ENCODE peak calls at places on chromosomes 6 and 20, in eight cellular contexts. One of them, this sample, is unnamed.

GRCh38 chr6:41347349-41348050 is 12.1 kb downstream of the NCR2 start:
- DNase-seq in A549: no peak
- DNase-seq in tibial nerve: no peak
- DNase-seq in esophagus squamous epithelium: no peak
- DNase-seq in HCT116: no peak
- DNase-seq in body of pancreas: no peak
- DNase-seq in prostate gland: no peak
- DNase-seq in erythroblast: no peak
- DNase-seq in this sample: no peak

GRCh38 chr6:130778946-130779657 is 48.1 kb upstream of the SMLR1 start:
- DNase-seq in A549: no peak
- DNase-seq in tibial nerve: no peak
- DNase-seq in esophagus squamous epithelium: no peak
- DNase-seq in HCT116: no peak
- DNase-seq in body of pancreas: peak; percentile 5
- DNase-seq in prostate gland: no peak
- DNase-seq in erythroblast: no peak
- DNase-seq in this sample: no peak

GRCh38 chr6:151576658-151577057 is 82.8 kb downstream of the CCDC170 start:
- DNase-seq in A549: no peak
- DNase-seq in tibial nerve: no peak
- DNase-seq in esophagus squamous epithelium: no peak
- DNase-seq in HCT116: no peak
- DNase-seq in body of pancreas: no peak
- DNase-seq in prostate gland: no peak
- DNase-seq in erythroblast: no peak
- DNase-seq in this sample: no peak

GRCh38 chr6:111566873-111567517 is 38.7 kb downstream of the TRAF3IP2 start:
- DNase-seq in A549: no peak
- DNase-seq in tibial nerve: no peak
- DNase-seq in esophagus squamous epithelium: no peak
- DNase-seq in HCT116: no peak
- DNase-seq in body of pancreas: peak; percentile 36
- DNase-seq in prostate gland: no peak
- DNase-seq in erythroblast: peak; percentile 17
- DNase-seq in this sample: no peak

GRCh38 chr6:118896339-118897136 is 2.6 kb downstream of the ASF1A start:
- DNase-seq in A549: peak; percentile 68
- DNase-seq in tibial nerve: no peak
- DNase-seq in esophagus squamous epithelium: no peak
- DNase-seq in HCT116: peak; percentile 69
- DNase-seq in body of pancreas: no peak
- DNase-seq in prostate gland: no peak
- DNase-seq in erythroblast: peak; percentile 87
- DNase-seq in this sample: peak; percentile 6

GRCh38 chr20:22582960-22583772 is 1.2 kb downstream of the FOXA2 start:
- DNase-seq in A549: peak; percentile 44
- DNase-seq in tibial nerve: no peak
- DNase-seq in esophagus squamous epithelium: no peak
- DNase-seq in HCT116: no peak
- DNase-seq in body of pancreas: peak; percentile 51
- DNase-seq in prostate gland: no peak
- DNase-seq in erythroblast: no peak
- DNase-seq in this sample: no peak

GRCh38 chr6:68724054-68724453 is 89.0 kb downstream of the ADGRB3 start:
- DNase-seq in A549: no peak
- DNase-seq in tibial nerve: no peak
- DNase-seq in esophagus squamous epithelium: no peak
- DNase-seq in HCT116: no peak
- DNase-seq in body of pancreas: no peak
- DNase-seq in prostate gland: no peak
- DNase-seq in erythroblast: no peak
- DNase-seq in this sample: no peak

GRCh38 chr6:70307008-70307407 is 4.1 kb upstream of the COL9A1 start:
- DNase-seq in A549: no peak
- DNase-seq in tibial nerve: no peak
- DNase-seq in esophagus squamous epithelium: no peak
- DNase-seq in HCT116: no peak
- DNase-seq in body of pancreas: no peak
- DNase-seq in prostate gland: no peak
- DNase-seq in erythroblast: peak; percentile 5
- DNase-seq in this sample: no peak

GRCh38 chr20:5065489-5066383 is 54.0 kb downstream of the PCNA start:
- DNase-seq in A549: peak; percentile 98
- DNase-seq in tibial nerve: no peak
- DNase-seq in esophagus squamous epithelium: peak; percentile 17
- DNase-seq in HCT116: peak; percentile 88
- DNase-seq in body of pancreas: peak; percentile 74
- DNase-seq in prostate gland: no peak
- DNase-seq in erythroblast: peak; percentile 58
- DNase-seq in this sample: peak; percentile 85

DNA sequence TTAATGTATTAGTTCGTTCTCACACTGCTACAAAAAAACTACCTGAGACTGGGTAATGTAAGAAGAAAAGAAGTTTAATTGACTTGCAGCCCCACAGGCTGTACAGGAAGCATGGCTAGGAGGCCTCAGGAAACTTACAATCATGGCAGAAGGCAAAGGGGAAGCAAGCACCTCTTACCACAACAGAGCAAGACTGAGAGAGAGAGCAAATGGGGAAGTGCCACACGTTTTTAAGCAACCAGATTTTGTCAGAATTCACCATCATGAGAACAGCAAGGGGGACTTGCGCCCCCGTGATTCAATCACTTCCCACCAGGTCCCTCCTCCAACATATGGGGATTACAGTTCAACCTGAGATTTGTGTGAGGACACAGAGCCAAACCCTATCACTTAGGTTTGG is 70.8 kb upstream of the SRSF6 start:
- DNase-seq in A549: no peak
- DNase-seq in tibial nerve: no peak
- DNase-seq in esophagus squamous epithelium: no peak
- DNase-seq in HCT116: no peak
- DNase-seq in body of pancreas: no peak
- DNase-seq in prostate gland: no peak
- DNase-seq in erythroblast: no peak
- DNase-seq in this sample: no peak
- TF ChIP-seq POLR2A in A549: no peak
- TF ChIP-seq POLR2A in tibial nerve: no peak
- TF ChIP-seq POLR2A in esophagus squamous epithelium: no peak
- TF ChIP-seq POLR2A in HCT116: no peak
- TF ChIP-seq POLR2A in body of pancreas: no peak
- TF ChIP-seq POLR2A in prostate gland: no peak
- TF ChIP-seq POLR2A in erythroblast: no peak
- TF ChIP-seq POLR2A in this sample: no peak

GRCh38 chr20:2237059-2237458 is 58.7 kb upstream of the TGM3 start:
- DNase-seq in A549: no peak
- DNase-seq in tibial nerve: peak; percentile 43
- DNase-seq in esophagus squamous epithelium: no peak
- DNase-seq in HCT116: no peak
- DNase-seq in body of pancreas: peak; percentile 35
- DNase-seq in prostate gland: peak; percentile 34
- DNase-seq in erythroblast: no peak
- DNase-seq in this sample: peak; percentile 85

GRCh38 chr20:2238601-2239000 is 57.2 kb upstream of the TGM3 start:
- DNase-seq in A549: no peak
- DNase-seq in tibial nerve: no peak
- DNase-seq in esophagus squamous epithelium: no peak
- DNase-seq in HCT116: no peak
- DNase-seq in body of pancreas: no peak
- DNase-seq in prostate gland: no peak
- DNase-seq in erythroblast: no peak
- DNase-seq in this sample: no peak

GRCh38 chr20:2240835-2241234 is 55.0 kb upstream of the TGM3 start:
- DNase-seq in A549: no peak
- DNase-seq in tibial nerve: no peak
- DNase-seq in esophagus squamous epithelium: no peak
- DNase-seq in HCT116: no peak
- DNase-seq in body of pancreas: no peak
- DNase-seq in prostate gland: no peak
- DNase-seq in erythroblast: no peak
- DNase-seq in this sample: no peak

GRCh38 chr20:2234788-2235187 is 61.0 kb upstream of the TGM3 start:
- DNase-seq in A549: no peak
- DNase-seq in tibial nerve: no peak
- DNase-seq in esophagus squamous epithelium: no peak
- DNase-seq in HCT116: no peak
- DNase-seq in body of pancreas: no peak
- DNase-seq in prostate gland: no peak
- DNase-seq in erythroblast: no peak
- DNase-seq in this sample: no peak

DNA sequence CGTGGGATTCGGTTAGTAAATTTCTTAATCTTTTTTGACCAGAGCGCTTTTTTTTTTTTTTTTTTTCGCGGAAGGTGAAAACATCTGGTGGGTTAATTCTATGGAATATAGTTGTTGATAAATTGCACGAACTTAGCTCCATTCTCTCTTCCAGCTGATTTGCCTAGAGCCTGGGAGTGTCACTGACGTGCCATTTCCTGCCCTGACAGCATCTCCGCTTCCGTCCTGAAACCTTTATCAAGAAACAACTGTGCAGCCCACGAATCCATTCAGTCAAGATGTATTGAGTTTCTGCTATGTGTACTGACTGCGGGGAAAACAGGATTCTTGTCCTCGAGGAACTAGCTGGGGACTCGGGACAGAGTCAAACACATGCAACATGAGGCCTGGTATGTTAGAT is 59.5 kb upstream of the TGM3 start:
- DNase-seq in A549: no peak
- DNase-seq in tibial nerve: no peak
- DNase-seq in esophagus squamous epithelium: no peak
- DNase-seq in HCT116: no peak
- DNase-seq in body of pancreas: no peak
- DNase-seq in prostate gland: no peak
- DNase-seq in erythroblast: peak; percentile 18
- DNase-seq in this sample: no peak
- TF ChIP-seq POLR2A in A549: no peak
- TF ChIP-seq POLR2A in tibial nerve: no peak
- TF ChIP-seq POLR2A in esophagus squamous epithelium: no peak
- TF ChIP-seq POLR2A in HCT116: no peak
- TF ChIP-seq POLR2A in body of pancreas: no peak
- TF ChIP-seq POLR2A in prostate gland: no peak
- TF ChIP-seq POLR2A in erythroblast: no peak
- TF ChIP-seq POLR2A in this sample: no peak

GRCh38 chr20:45412653-45413052 is 3.3 kb upstream of the PIGT start:
- DNase-seq in A549: no peak
- DNase-seq in tibial nerve: no peak
- DNase-seq in esophagus squamous epithelium: no peak
- DNase-seq in HCT116: no peak
- DNase-seq in body of pancreas: no peak
- DNase-seq in prostate gland: no peak
- DNase-seq in erythroblast: no peak
- DNase-seq in this sample: no peak

GRCh38 chr20:45419188-45420091 is 3.5 kb downstream of the PIGT start:
- DNase-seq in A549: peak; percentile 90
- DNase-seq in tibial nerve: no peak
- DNase-seq in esophagus squamous epithelium: no peak
- DNase-seq in HCT116: no peak
- DNase-seq in body of pancreas: peak; percentile 83
- DNase-seq in prostate gland: peak; percentile 85
- DNase-seq in erythroblast: peak; percentile 91
- DNase-seq in this sample: peak; percentile 74

GRCh38 chr20:45416917-45417316 is 976 bp downstream of the PIGT start:
- DNase-seq in A549: no peak
- DNase-seq in tibial nerve: no peak
- DNase-seq in esophagus squamous epithelium: no peak
- DNase-seq in HCT116: no peak
- DNase-seq in body of pancreas: no peak
- DNase-seq in prostate gland: no peak
- DNase-seq in erythroblast: peak; percentile 36
- DNase-seq in this sample: no peak

GRCh38 chr20:45413479-45413878 is 2.5 kb upstream of the PIGT start:
- DNase-seq in A549: no peak
- DNase-seq in tibial nerve: no peak
- DNase-seq in esophagus squamous epithelium: no peak
- DNase-seq in HCT116: no peak
- DNase-seq in body of pancreas: no peak
- DNase-seq in prostate gland: no peak
- DNase-seq in erythroblast: no peak
- DNase-seq in this sample: no peak

DNA sequence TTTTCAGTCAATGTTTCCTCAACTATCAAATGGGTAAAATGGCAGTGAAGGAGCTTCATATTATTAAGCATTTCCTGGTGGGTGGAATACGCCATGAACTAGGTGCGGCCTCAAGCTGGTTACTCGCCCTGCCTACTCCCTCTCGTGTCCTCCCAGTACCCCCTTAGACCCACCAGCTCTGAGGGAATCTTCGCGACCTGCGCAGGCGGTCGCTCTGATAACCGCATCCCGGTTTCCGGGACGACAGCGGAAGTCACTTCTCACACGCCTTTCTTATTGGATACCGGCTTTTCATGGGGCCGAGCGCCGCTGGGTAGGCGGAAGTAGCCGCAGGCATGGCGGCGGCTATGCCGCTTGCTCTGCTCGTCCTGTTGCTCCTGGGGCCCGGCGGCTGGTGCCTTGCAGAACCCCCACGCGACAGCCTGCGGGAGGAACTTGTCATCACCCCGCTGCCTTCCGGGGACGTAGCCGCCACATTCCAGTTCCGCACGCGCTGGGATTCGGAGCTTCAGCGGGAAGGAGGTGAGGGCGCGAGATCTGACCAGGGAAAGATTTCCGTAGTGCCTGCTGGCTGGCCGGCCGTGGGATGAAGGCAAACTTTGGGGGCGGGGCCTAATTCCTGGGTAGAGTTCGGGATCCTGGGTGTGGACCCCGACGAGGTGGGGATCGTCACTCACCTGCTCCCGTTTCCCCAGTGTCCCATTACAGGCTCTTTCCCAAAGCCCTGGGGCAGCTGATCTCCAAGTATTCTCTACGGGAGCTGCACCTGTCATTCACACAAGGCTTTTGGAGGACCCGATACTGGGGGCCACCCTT is at the start of gene PIGT:
- DNase-seq in A549: peak; percentile 84
- DNase-seq in tibial nerve: peak; percentile 72
- DNase-seq in esophagus squamous epithelium: peak; percentile 32
- DNase-seq in HCT116: peak; percentile 63
- DNase-seq in body of pancreas: peak; percentile 88
- DNase-seq in prostate gland: peak; percentile 83
- DNase-seq in erythroblast: peak; percentile 88
- DNase-seq in this sample: peak; percentile 77
- TF ChIP-seq POLR2A in A549: peak; percentile 93
- TF ChIP-seq POLR2A in tibial nerve: peak; percentile 75
- TF ChIP-seq POLR2A in esophagus squamous epithelium: peak; percentile 84
- TF ChIP-seq POLR2A in HCT116: no peak
- TF ChIP-seq POLR2A in body of pancreas: peak; percentile 83
- TF ChIP-seq POLR2A in prostate gland: peak; percentile 73
- TF ChIP-seq POLR2A in erythroblast: peak; percentile 97
- TF ChIP-seq POLR2A in this sample: peak; percentile 90

GRCh38 chr6:5671162-5671561 is 335.6 kb downstream of the NRN1 start:
- DNase-seq in A549: no peak
- DNase-seq in tibial nerve: no peak
- DNase-seq in esophagus squamous epithelium: no peak
- DNase-seq in HCT116: no peak
- DNase-seq in body of pancreas: no peak
- DNase-seq in prostate gland: no peak
- DNase-seq in erythroblast: no peak
- DNase-seq in this sample: no peak
- TF ChIP-seq POLR2A in A549: no peak
- TF ChIP-seq POLR2A in tibial nerve: no peak
- TF ChIP-seq POLR2A in esophagus squamous epithelium: no peak
- TF ChIP-seq POLR2A in HCT116: no peak
- TF ChIP-seq POLR2A in body of pancreas: no peak
- TF ChIP-seq POLR2A in prostate gland: no peak
- TF ChIP-seq POLR2A in erythroblast: no peak
- TF ChIP-seq POLR2A in this sample: no peak

GRCh38 chr6:43060034-43060754 is 763 bp downstream of the KLC4 start:
- DNase-seq in A549: peak; percentile 24
- DNase-seq in tibial nerve: no peak
- DNase-seq in esophagus squamous epithelium: no peak
- DNase-seq in HCT116: no peak
- DNase-seq in body of pancreas: peak; percentile 72
- DNase-seq in prostate gland: peak; percentile 31
- DNase-seq in erythroblast: peak; percentile 33
- DNase-seq in this sample: peak; percentile 36
- TF ChIP-seq POLR2A in A549: no peak
- TF ChIP-seq POLR2A in tibial nerve: no peak
- TF ChIP-seq POLR2A in esophagus squamous epithelium: no peak
- TF ChIP-seq POLR2A in HCT116: no peak
- TF ChIP-seq POLR2A in body of pancreas: peak; percentile 38
- TF ChIP-seq POLR2A in prostate gland: no peak
- TF ChIP-seq POLR2A in erythroblast: no peak
- TF ChIP-seq POLR2A in this sample: no peak